ENCODE peak calls at places on chromosome 4, in five cellular contexts. A is right lobe of liver; V is IMR-90; N is effector memory CD4-positive, alpha-beta T cell; R is mammary epithelial cell. B is an unnamed sample. For H3K4me1, the result is how much of the 10 kb centered on the place peaks cover.

GRCh38 chr4:179196511-179196910 is 1754.3 kb upstream of the AGA start:
- DNase-seq in V (peak), R (no peak), N (no peak), A (no peak), B (no peak)

GRCh38 chr4:104494822-104495559 is at the start of gene CXXC4:
- DNase-seq in R (peak), N (peak), A (peak), V (peak), B (peak)

GRCh38 chr4:45036677-45037076 is 310.3 kb upstream of the GNPDA2 start:
- DNase-seq in V (no peak), A (no peak), N (no peak), R (peak), B (no peak)

GRCh38 chr4:76208005-76208765 is 5.4 kb downstream of the SCARB2 start:
- DNase-seq in V (peak), R (peak), A (peak), N (no peak), B (peak)

GRCh38 chr4:161291222-161291621 is 872.6 kb downstream of the FSTL5 start:
- DNase-seq in V (no peak), R (no peak), N (no peak), A (no peak), B (no peak)

GRCh38 chr4:42653606-42654560 is 3.0 kb downstream of the ATP8A1 start:
- DNase-seq in V (no peak), R (peak), A (no peak), N (no peak), B (no peak)

GRCh38 chr4:140427104-140427918 is at the start of gene CLGN:
- DNase-seq in R (peak), V (peak), A (peak), N (no peak), B (peak)

GRCh38 chr4:149964001-149964400 is 114.2 kb upstream of the DCLK2 start:
- DNase-seq in N (no peak), A (no peak), V (no peak), R (no peak), B (no peak)

GRCh38 chr4:162793571-162793970 is 373.1 kb downstream of the NAF1 start:
- DNase-seq in A (no peak), N (no peak), V (no peak), R (no peak), B (no peak)

GRCh38 chr4:6916587-6917444 is 7.2 kb downstream of the TBC1D14 start:
- DNase-seq in A (peak), N (peak), V (no peak), R (peak), B (no peak)

GRCh38 chr4:9811796-9812195 is 30.4 kb downstream of the DRD5 start:
- DNase-seq in N (no peak), V (no peak), R (no peak), A (no peak), B (no peak)

GRCh38 chr4:113336556-113336955 is 287.1 kb downstream of the ANK2 start:
- DNase-seq in A (no peak), V (no peak), N (no peak), R (peak), B (no peak)

GRCh38 chr4:185840201-185840600 is 28.2 kb upstream of the SORBS2 start:
- DNase-seq in R (no peak), A (no peak), N (no peak), V (peak), B (peak)

GRCh38 chr4:46844325-46844917 is 64.6 kb downstream of the COX7B2 start:
- DNase-seq in V (peak), N (peak), A (no peak), R (peak), B (peak)

GRCh38 chr4:159497961-159498360 is 395.1 kb downstream of the RAPGEF2 start:
- DNase-seq in R (no peak), N (no peak), V (no peak), A (no peak), B (no peak)

GRCh38 chr4:108483077-108483476 is 137.3 kb upstream of the RPL34 start:
- DNase-seq in V (no peak), N (no peak), R (no peak), A (no peak), B (no peak)

GRCh38 chr4:38204317-38205060 is 244.3 kb downstream of the PTTG2 start:
- DNase-seq in N (no peak), R (peak), V (no peak), A (no peak), B (no peak)

GRCh38 chr4:1523506-1523905 is 117.3 kb upstream of the NKX1-1 start:
- DNase-seq in A (no peak), R (no peak), V (no peak), N (no peak), B (no peak)

GRCh38 chr4:102036016-102036415 is 245.5 kb downstream of the BANK1 start:
- DNase-seq in A (no peak), V (no peak), R (no peak), N (no peak), B (no peak)

GRCh38 chr4:147707892-147708672 is 23.8 kb upstream of the ARHGAP10 start:
- DNase-seq in N (peak), V (peak), A (no peak), R (peak), B (no peak)

GRCh38 chr4:185031611-185032010 is 13.3 kb downstream of the HELT start:
- DNase-seq in V (no peak), N (no peak), R (no peak), A (no peak), B (no peak)

GRCh38 chr4:183637461-183637860 is 21.5 kb downstream of the RWDD4 start:
- DNase-seq in A (no peak), R (peak), N (no peak), V (peak), B (peak)

GRCh38 chr4:184538023-184538599 is 63.8 kb upstream of the IRF2 start:
- DNase-seq in V (peak), A (peak), N (peak), R (peak), B (peak)

GRCh38 chr4:98546910-98547544 is 111.4 kb downstream of the TSPAN5 start:
- DNase-seq in V (peak), A (no peak), N (no peak), R (peak), B (no peak)
- H3K4me3 ChIP-seq in V (peak), A (peak), N (no peak), R (peak), B (peak)

GRCh38 chr4:60565558-60565957 is 634.6 kb upstream of the ADGRL3 start:
- DNase-seq in V (no peak), N (no peak), R (no peak), A (no peak), B (no peak)
- H3K4me1 ChIP-seq in V (under half), N (under half), R (under half), A (under half), B (under half)

GRCh38 chr4:143700060-143700419 is 435 bp downstream of the FREM3 start:
- DNase-seq in R (peak), N (no peak), V (no peak), A (no peak), B (no peak)
- H3K4me3 ChIP-seq in R (no peak), N (peak), V (no peak), A (no peak), B (no peak)

DNA sequence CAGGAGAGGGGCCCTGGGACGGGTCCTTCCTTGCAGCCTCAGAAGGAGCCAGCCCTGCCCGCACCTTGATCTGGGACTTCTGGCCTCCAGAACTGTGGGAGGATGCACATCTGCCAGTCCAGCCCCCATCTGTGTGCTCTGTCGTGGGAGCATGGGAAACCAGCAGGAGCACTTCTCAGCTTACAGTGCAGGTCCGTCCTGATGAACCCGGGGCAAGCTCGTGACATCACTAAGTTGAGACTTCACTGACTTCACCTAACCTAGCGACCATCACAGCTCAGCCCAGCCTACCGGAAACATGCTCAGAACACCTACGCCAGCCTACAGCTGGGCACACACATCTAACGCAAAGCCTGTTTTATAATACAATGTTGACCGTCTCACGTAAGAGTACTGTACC is 38.1 kb downstream of the ABLIM2 start:
- DNase-seq in V (no peak), R (no peak), N (no peak), A (no peak), B (no peak)
- H3K4me1 ChIP-seq in V (under half), R (under half), N (under half), A (under half), B (under half)